ENCODE peak calls at places on chromosomes 12 and 14, in four cellular contexts. I is H1, C is mesenchymal stem cell, N is IMR-90. Z is an unnamed sample.
A peak's percentile ranks its signal among the peaks of the same experiment; 100 is the strongest.

GRCh38 chr14:52286659-52287649 is 19.5 kb downstream of the PTGDR start:
- DNase-seq in I (no peak), N (peak; percentile 21), C (peak; percentile 18), Z (no peak)

GRCh38 chr12:4615667-4616066 is 33.2 kb downstream of the AKAP3 start:
- DNase-seq in N (no peak), C (no peak), I (no peak), Z (no peak)

GRCh38 chr12:24393105-24393504 is 443.6 kb upstream of the SOX5 start:
- DNase-seq in C (no peak), N (no peak), I (no peak), Z (no peak)

GRCh38 chr14:59870277-59871165 is at the start of gene RTN1:
- DNase-seq in C (peak; percentile 48), N (peak; percentile 29), I (peak; percentile 23), Z (peak; percentile 76)

GRCh38 chr14:36443374-36443773 is 76.7 kb downstream of the NKX2-1 start:
- DNase-seq in N (no peak), C (no peak), I (no peak), Z (no peak)

GRCh38 chr12:80101126-80101525 is 1.8 kb downstream of the OTOGL start:
- DNase-seq in N (no peak), C (peak; percentile 57), I (no peak), Z (no peak)

GRCh38 chr14:58572092-58572853 is 65.5 kb upstream of the DACT1 start:
- DNase-seq in I (no peak), N (peak; percentile 89), C (peak; percentile 92), Z (no peak)

GRCh38 chr12:77368379-77368778 is 303.0 kb upstream of the E2F7 start:
- DNase-seq in N (no peak), I (no peak), C (no peak), Z (no peak)

GRCh38 chr12:19694627-19695026 is 255.3 kb downstream of the AEBP2 start:
- DNase-seq in N (peak; percentile 36), I (no peak), C (peak; percentile 68), Z (no peak)

GRCh38 chr14:93788557-93789365 is 476 bp upstream of the PRIMA1 start:
- DNase-seq in I (no peak), N (no peak), C (no peak), Z (peak; percentile 66)

GRCh38 chr14:89805501-89805900 is 149.0 kb downstream of the EFCAB11 start:
- DNase-seq in I (no peak), N (peak; percentile 62), C (peak; percentile 55), Z (no peak)

GRCh38 chr14:96069421-96069820 is 30.3 kb downstream of the C14orf132 start:
- DNase-seq in C (no peak), I (no peak), N (no peak), Z (no peak)

GRCh38 chr12:13164271-13164670 is 32.3 kb upstream of the EMP1 start:
- DNase-seq in I (no peak), C (no peak), N (no peak), Z (no peak)

GRCh38 chr12:3035815-3036702 is 41.1 kb upstream of the TSPAN9 start:
- DNase-seq in C (no peak), N (peak; percentile 21), I (no peak), Z (no peak)

GRCh38 chr14:95525999-95526398 is 8.9 kb upstream of the GLRX5 start:
- DNase-seq in N (no peak), C (no peak), I (no peak), Z (no peak)

GRCh38 chr12:54431911-54432814 is 13.1 kb upstream of the ITGA5 start:
- DNase-seq in N (peak; percentile 80), C (peak; percentile 85), I (no peak), Z (peak; percentile 82)

GRCh38 chr14:69107407-69108003 is 45.4 kb downstream of the DCAF5 start:
- DNase-seq in C (peak; percentile 73), N (peak; percentile 71), I (no peak), Z (peak; percentile 51)

GRCh38 chr12:80648866-80649265 is 58.6 kb upstream of the MYF6 start:
- DNase-seq in C (peak; percentile 8), N (peak; percentile 88), I (no peak), Z (no peak)

GRCh38 chr12:92943482-92944250 is 14.6 kb upstream of the EEA1 start:
- DNase-seq in N (peak; percentile 31), C (peak; percentile 72), I (no peak), Z (no peak)

GRCh38 chr12:101906226-101906625 is 28.8 kb downstream of the DRAM1 start:
- DNase-seq in N (no peak), C (no peak), I (no peak), Z (no peak)

GRCh38 chr14:49497725-49498348 is 88.3 kb downstream of the RPS29 start:
- DNase-seq in C (peak; percentile 70), N (peak; percentile 74), I (no peak), Z (no peak)

GRCh38 chr12:86627001-86627400 is 370.8 kb upstream of the MGAT4C start:
- DNase-seq in N (no peak), I (no peak), C (no peak), Z (no peak)

GRCh38 chr12:106226884-106227640 is 20.8 kb downstream of the CKAP4 start:
- DNase-seq in I (no peak), C (peak; percentile 75), N (peak; percentile 55), Z (peak; percentile 59)

DNA sequence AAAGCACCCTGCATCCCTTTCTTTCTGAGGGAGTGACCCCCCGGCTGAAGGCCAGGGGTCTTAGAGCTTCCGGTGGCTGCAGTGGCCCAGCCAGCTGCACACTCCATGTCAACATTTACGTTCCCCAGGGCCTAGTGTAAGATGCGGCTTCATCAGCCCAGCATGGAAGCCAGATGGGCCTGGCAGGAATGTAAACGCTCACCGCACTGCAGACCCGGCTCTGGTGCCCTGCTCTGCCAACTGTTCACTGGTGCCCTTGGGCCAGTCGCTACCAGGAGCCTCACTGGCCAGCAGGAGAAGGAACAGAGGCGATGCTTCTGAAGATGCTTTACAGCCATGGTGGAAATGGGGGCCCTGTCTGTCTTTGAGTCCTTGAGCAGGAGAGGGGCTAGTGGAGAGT is 8.6 kb upstream of the TMEM119 start:
- DNase-seq in N (no peak), C (no peak), I (no peak), Z (no peak)
- H4K8ac ChIP-seq in N (no peak overlapping the region), C (peak overlapping the region; percentile 0), I (no peak overlapping the region), Z (no peak overlapping the region)

GRCh38 chr12:123845881-123846280 is 83.8 kb downstream of the DNAH10 start:
- DNase-seq in C (no peak), N (no peak), I (no peak), Z (no peak)
- H3K14ac ChIP-seq in C (no peak overlapping the region), N (no peak overlapping the region), I (no peak overlapping the region), Z (no peak overlapping the region)

GRCh38 chr14:23005861-23006534 is 3.9 kb downstream of the C14orf93 start:
- DNase-seq in I (no peak), N (peak; percentile 40), C (no peak), Z (no peak)

GRCh38 chr14:23008836-23009235 is 1.1 kb downstream of the C14orf93 start:
- DNase-seq in N (no peak), C (no peak), I (no peak), Z (no peak)

GRCh38 chr14:23009483-23009938 is 432 bp downstream of the C14orf93 start:
- DNase-seq in C (no peak), N (no peak), I (no peak), Z (no peak)

GRCh38 chr14:23005451-23005850 is 4.5 kb downstream of the C14orf93 start:
- DNase-seq in N (no peak), C (no peak), I (no peak), Z (no peak)

GRCh38 chr14:23006544-23007419 is 3.2 kb downstream of the C14orf93 start:
- DNase-seq in I (peak; percentile 89), N (peak; percentile 97), C (peak; percentile 98), Z (peak; percentile 96)
- H4K8ac ChIP-seq in I (peak overlapping the region; percentile 98), N (peak overlapping the region; percentile 81), C (peak overlapping the region; percentile 94), Z (no peak overlapping the region)

GRCh38 chr12:52876371-52876770 is 27.6 kb upstream of the KRT78 start:
- DNase-seq in N (no peak), C (no peak), I (no peak), Z (no peak)

GRCh38 chr12:52877242-52877641 is 27.6 kb downstream of the KRT8 start:
- DNase-seq in N (no peak), I (no peak), C (no peak), Z (no peak)

GRCh38 chr12:52874573-52875435 is 26.0 kb upstream of the KRT78 start:
- DNase-seq in I (no peak), C (no peak), N (no peak), Z (no peak)

GRCh38 chr12:52879394-52880351 is 25.2 kb downstream of the KRT8 start:
- DNase-seq in N (peak; percentile 86), C (peak; percentile 92), I (no peak), Z (peak; percentile 97)

DNA sequence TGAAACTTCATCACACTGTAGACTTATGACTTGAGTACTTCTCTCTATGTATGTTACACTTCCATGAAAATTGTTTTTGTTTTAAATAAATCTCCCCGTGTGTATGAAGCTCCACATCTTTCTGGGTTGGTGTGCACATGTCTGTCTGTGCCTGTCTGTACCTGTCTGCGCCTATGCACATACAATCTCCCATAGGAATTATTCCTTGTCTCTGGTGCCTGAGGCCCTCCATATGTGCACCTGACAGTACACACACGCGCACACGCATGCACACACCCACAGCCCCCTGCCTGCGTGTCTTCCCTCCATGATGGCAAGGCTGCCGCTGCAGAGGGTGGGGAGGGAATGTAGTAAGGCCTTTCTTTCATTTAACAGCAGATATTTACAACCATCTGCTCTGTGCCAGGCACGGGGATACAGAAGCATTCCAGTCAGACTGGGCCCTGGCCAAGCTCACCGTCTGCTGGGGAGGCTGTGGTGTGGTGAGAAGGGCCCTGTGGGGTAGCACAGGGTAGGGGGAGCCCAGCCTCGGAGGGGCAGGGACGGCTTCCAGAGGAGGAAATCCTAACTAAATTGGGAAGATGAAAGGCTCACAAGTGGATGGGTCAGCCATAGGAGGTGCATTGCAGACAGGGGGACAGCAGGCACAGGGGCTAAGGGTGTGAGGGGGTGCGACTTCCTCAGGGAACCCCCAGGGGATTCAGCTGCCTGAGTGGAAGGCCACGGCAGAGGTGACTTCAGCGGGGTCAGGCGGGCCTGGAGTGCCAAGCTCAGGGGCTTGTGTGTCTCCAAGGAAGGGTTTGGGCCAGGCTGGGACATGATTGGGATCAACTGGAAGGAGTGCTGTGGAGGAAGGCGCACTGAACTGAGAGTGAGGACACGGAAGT is 26.1 kb downstream of the KRT8 start:
- DNase-seq in I (no peak), C (no peak), N (no peak), Z (no peak)
- H3K14ac ChIP-seq in I (no peak overlapping the region), C (no peak overlapping the region), N (no peak overlapping the region), Z (peak overlapping the region; percentile 81)

GRCh38 chr12:94458882-94459772 is 540 bp downstream of the CEP83 start:
- DNase-seq in I (no peak), C (peak; percentile 72), N (peak; percentile 48), Z (no peak)

GRCh38 chr12:94457331-94457730 is 2.3 kb downstream of the CEP83 start:
- DNase-seq in I (no peak), C (no peak), N (no peak), Z (no peak)

GRCh38 chr12:94460594-94460959 is 910 bp upstream of the CEP83 start:
- DNase-seq in C (no peak), I (no peak), N (no peak), Z (no peak)

GRCh38 chr12:94459773-94460593 is at the start of gene CEP83:
- DNase-seq in I (peak; percentile 49), N (peak; percentile 90), C (peak; percentile 96), Z (peak; percentile 94)
- H4K8ac ChIP-seq in I (peak within 1 kb of the TSS; percentile 17), N (peak within 1 kb of the TSS; percentile 75), C (peak within 1 kb of the TSS; percentile 73), Z (no peak within 1 kb of the TSS)

GRCh38 chr12:6375269-6376078 is at the start of gene SCNN1A:
- DNase-seq in I (peak; percentile 85), C (no peak), N (no peak), Z (peak; percentile 98)
- H3K14ac ChIP-seq in I (peak within 1 kb of the TSS; percentile 43), C (no peak within 1 kb of the TSS), N (peak within 1 kb of the TSS; percentile 62), Z (peak within 1 kb of the TSS; percentile 88)